ENCODE peak calls at places on chromosome 4, in four cellular contexts. J, P, O and C are unnamed samples.

GRCh38 chr4:94978904-94979303 is 221.1 kb downstream of the BMPR1B start:
- DNase-seq in J (no peak), P (no peak), O (peak; percentile 2), C (peak; percentile 7)

GRCh38 chr4:98510757-98511517 is 147.5 kb downstream of the TSPAN5 start:
- DNase-seq in J (peak; percentile 72), P (no peak), O (peak; percentile 95), C (no peak)

GRCh38 chr4:40842318-40842717 is 92.6 kb downstream of the NSUN7 start:
- DNase-seq in J (no peak), P (no peak), O (peak; percentile 42), C (no peak)

GRCh38 chr4:120801171-120801758 is 121.3 kb downstream of the PRDM5 start:
- DNase-seq in J (peak; percentile 34), P (no peak), O (peak; percentile 44), C (no peak)

GRCh38 chr4:105186701-105187158 is 40.1 kb downstream of the TET2 start:
- DNase-seq in J (peak; percentile 43), P (no peak), O (peak; percentile 58), C (peak; percentile 14)

GRCh38 chr4:87589531-87589930 is 18.8 kb upstream of the DSPP start:
- DNase-seq in J (peak; percentile 89), P (no peak), O (peak; percentile 96), C (peak; percentile 64)

GRCh38 chr4:62003695-62004094 is 803.6 kb downstream of the ADGRL3 start:
- DNase-seq in J (no peak), P (no peak), O (no peak), C (no peak)

GRCh38 chr4:17323619-17324400 is 188.1 kb downstream of the QDPR start:
- DNase-seq in J (peak; percentile 72), P (no peak), O (peak; percentile 52), C (no peak)

GRCh38 chr4:89539797-89540711 is 232.5 kb upstream of the GPRIN3 start:
- DNase-seq in J (peak; percentile 62), P (no peak), O (peak; percentile 41), C (no peak)

GRCh38 chr4:89026542-89026941 is 30.4 kb downstream of the FAM13A start:
- DNase-seq in J (no peak), P (no peak), O (no peak), C (no peak)

GRCh38 chr4:102637391-102637790 is 123.4 kb downstream of the MANBA start:
- DNase-seq in J (no peak), P (no peak), O (no peak), C (no peak)

GRCh38 chr4:6747690-6748068 is 31.7 kb downstream of the BLOC1S4 start:
- DNase-seq in J (no peak), P (no peak), O (no peak), C (peak; percentile 47)

GRCh38 chr4:187484186-187484585 is 511.4 kb upstream of the ZFP42 start:
- DNase-seq in J (no peak), P (no peak), O (no peak), C (no peak)

GRCh38 chr4:60128916-60129315 is 1071.2 kb upstream of the ADGRL3 start:
- DNase-seq in J (no peak), P (no peak), O (no peak), C (peak; percentile 31)

GRCh38 chr4:15003441-15003890 is 1.2 kb downstream of the CPEB2 start:
- DNase-seq in J (peak; percentile 54), P (peak; percentile 51), O (no peak), C (peak; percentile 18)

GRCh38 chr4:31379364-31379763 is 659.2 kb downstream of the PCDH7 start:
- DNase-seq in J (no peak), P (no peak), O (no peak), C (no peak)

GRCh38 chr4:181966084-181966483 is 277.1 kb upstream of the TENM3 start:
- DNase-seq in J (no peak), P (no peak), O (no peak), C (no peak)

GRCh38 chr4:143023519-143023918 is 161.2 kb upstream of the USP38 start:
- DNase-seq in J (no peak), P (no peak), O (peak; percentile 49), C (peak; percentile 54)